ENCODE peak calls at places on chromosomes 7 and 10, in ten cellular contexts. O is Panc1; U is sigmoid colon; R is CD4-positive, alpha-beta T cell; E is psoas muscle; L is stomach; B is PC-9; D is AG04449; K is lung; Z is endothelial cell. C is an unnamed sample.

GRCh38 chr10:103776878-103777591 is 78.3 kb downstream of the SH3PXD2A start:
- DNase-seq in O (no peak), U (no peak), R (no peak), E (peak), L (no peak), B (no peak), D (no peak), K (no peak), Z (no peak), C (no peak)

GRCh38 chr7:2012981-2013380 is 219.8 kb downstream of the MAD1L1 start:
- DNase-seq in O (no peak), U (peak), R (no peak), E (peak), L (peak), B (no peak), D (no peak), K (no peak), Z (no peak), C (no peak)

GRCh38 chr10:120607710-120608703 is 151.0 kb downstream of the PLPP4 start:
- DNase-seq in O (no peak), U (no peak), R (no peak), E (no peak), L (no peak), B (no peak), D (no peak), K (no peak), Z (no peak), C (peak)

GRCh38 chr10:63166742-63167258 is 33.7 kb downstream of the NRBF2 start:
- DNase-seq in O (peak), U (no peak), R (no peak), E (no peak), L (no peak), B (peak), D (peak), K (no peak), Z (peak), C (peak)

GRCh38 chr10:73889014-73889413 is 14.7 kb upstream of the CAMK2G start:
- DNase-seq in O (no peak), U (peak), R (no peak), E (peak), L (peak), B (peak), D (peak), K (no peak), Z (no peak), C (no peak)

GRCh38 chr10:11178606-11179221 is 161.0 kb downstream of the CELF2 start:
- DNase-seq in O (no peak), U (no peak), R (peak), E (no peak), L (peak), B (no peak), D (peak), K (no peak), Z (no peak), C (no peak)

GRCh38 chr10:106714734-106715368 is 449.7 kb downstream of the SORCS1 start:
- DNase-seq in O (no peak), U (no peak), R (no peak), E (no peak), L (no peak), B (no peak), D (no peak), K (no peak), Z (no peak), C (no peak)

GRCh38 chr7:87797798-87798403 is 78.3 kb downstream of the SLC25A40 start:
- DNase-seq in O (peak), U (no peak), R (no peak), E (no peak), L (no peak), B (peak), D (peak), K (no peak), Z (peak), C (peak)

GRCh38 chr7:138167869-138168296 is 91.6 kb downstream of the AKR1D1 start:
- DNase-seq in O (no peak), U (no peak), R (no peak), E (no peak), L (no peak), B (no peak), D (no peak), K (no peak), Z (no peak), C (no peak)

GRCh38 chr7:94303736-94304135 is 91.0 kb upstream of the COL1A2 start:
- DNase-seq in O (no peak), U (peak), R (no peak), E (no peak), L (no peak), B (no peak), D (peak), K (no peak), Z (no peak), C (no peak)

GRCh38 chr10:70584941-70585544 is 17.5 kb downstream of the PRF1 start:
- DNase-seq in O (no peak), U (peak), R (no peak), E (no peak), L (no peak), B (no peak), D (no peak), K (peak), Z (peak), C (no peak)

GRCh38 chr10:90930070-90930837 is 9.4 kb upstream of the ANKRD1 start:
- DNase-seq in O (no peak), U (no peak), R (no peak), E (no peak), L (no peak), B (peak), D (peak), K (no peak), Z (no peak), C (no peak)

GRCh38 chr10:102431452-102432124 is 786 bp downstream of the CUEDC2 start:
- DNase-seq in O (no peak), U (no peak), R (no peak), E (no peak), L (no peak), B (no peak), D (no peak), K (no peak), Z (no peak), C (no peak)

GRCh38 chr10:5416981-5417380 is 4.6 kb downstream of the NET1 start:
- DNase-seq in O (no peak), U (no peak), R (no peak), E (peak), L (no peak), B (no peak), D (no peak), K (no peak), Z (peak), C (no peak)

GRCh38 chr10:15990523-15991129 is 130.3 kb upstream of the MINDY3 start:
- DNase-seq in O (no peak), U (no peak), R (no peak), E (no peak), L (no peak), B (no peak), D (no peak), K (no peak), Z (no peak), C (no peak)

GRCh38 chr10:26593896-26594295 is 103.6 kb upstream of the PDSS1 start:
- DNase-seq in O (no peak), U (no peak), R (no peak), E (no peak), L (no peak), B (no peak), D (no peak), K (no peak), Z (no peak), C (no peak)

GRCh38 chr7:130899638-130900401 is 165.8 kb upstream of the KLF14 start:
- DNase-seq in O (peak), U (no peak), R (no peak), E (no peak), L (peak), B (no peak), D (no peak), K (no peak), Z (no peak), C (no peak)

GRCh38 chr7:84510501-84510900 is 315.9 kb upstream of the SEMA3A start:
- DNase-seq in O (no peak), U (no peak), R (no peak), E (no peak), L (no peak), B (no peak), D (peak), K (no peak), Z (no peak), C (peak)

GRCh38 chr7:24828871-24829661 is 71.8 kb upstream of the GSDME start:
- DNase-seq in O (no peak), U (no peak), R (no peak), E (no peak), L (no peak), B (no peak), D (no peak), K (no peak), Z (no peak), C (no peak)

GRCh38 chr7:123410273-123410928 is 124.0 kb downstream of the IQUB start:
- DNase-seq in O (no peak), U (no peak), R (no peak), E (no peak), L (no peak), B (no peak), D (no peak), K (no peak), Z (no peak), C (peak)

GRCh38 chr10:26455567-26456315 is 17.6 kb downstream of the APBB1IP start:
- DNase-seq in O (no peak), U (no peak), R (no peak), E (no peak), L (no peak), B (no peak), D (no peak), K (no peak), Z (no peak), C (no peak)

GRCh38 chr10:11210211-11210922 is 192.7 kb downstream of the CELF2 start:
- DNase-seq in O (no peak), U (no peak), R (no peak), E (no peak), L (no peak), B (no peak), D (no peak), K (no peak), Z (no peak), C (no peak)

GRCh38 chr10:69501657-69502056 is 50.4 kb downstream of the TSPAN15 start:
- DNase-seq in O (no peak), U (peak), R (no peak), E (no peak), L (no peak), B (no peak), D (no peak), K (no peak), Z (no peak), C (no peak)

GRCh38 chr10:97095701-97096300 is 90.0 kb downstream of the SLIT1 start:
- DNase-seq in O (no peak), U (no peak), R (no peak), E (no peak), L (no peak), B (no peak), D (no peak), K (no peak), Z (no peak), C (no peak)

GRCh38 chr7:99631311-99632109 is 14.8 kb downstream of the ZSCAN25 start:
- DNase-seq in O (no peak), U (no peak), R (no peak), E (peak), L (no peak), B (peak), D (no peak), K (no peak), Z (no peak), C (peak)

GRCh38 chr7:72278550-72278949 is 133.6 kb downstream of the CALN1 start:
- DNase-seq in O (no peak), U (no peak), R (no peak), E (no peak), L (no peak), B (no peak), D (no peak), K (no peak), Z (no peak), C (no peak)

GRCh38 chr10:80356563-80356999 is at the start of the genes DYDC1 and DYDC2:
- DNase-seq in O (no peak), U (peak), R (peak), E (peak), L (peak), B (no peak), D (no peak), K (no peak), Z (peak), C (peak)

GRCh38 chr10:121157998-121158397 is 306.8 kb downstream of the WDR11 start:
- DNase-seq in O (no peak), U (no peak), R (no peak), E (no peak), L (peak), B (no peak), D (no peak), K (peak), Z (no peak), C (no peak)

GRCh38 chr10:69866246-69866687 is 64.6 kb downstream of the COL13A1 start:
- DNase-seq in O (no peak), U (no peak), R (no peak), E (peak), L (no peak), B (no peak), D (no peak), K (no peak), Z (no peak), C (no peak)

GRCh38 chr7:371779-372545 is 82.0 kb downstream of the FOXL3 start:
- DNase-seq in O (no peak), U (peak), R (no peak), E (peak), L (peak), B (no peak), D (no peak), K (no peak), Z (peak), C (no peak)

GRCh38 chr7:95420996-95421846 is 13.6 kb downstream of the PON2 start:
- DNase-seq in O (no peak), U (no peak), R (no peak), E (no peak), L (no peak), B (peak), D (no peak), K (no peak), Z (no peak), C (no peak)

GRCh38 chr10:9362721-9363120 is 1308.2 kb downstream of the GATA3 start:
- DNase-seq in O (no peak), U (no peak), R (no peak), E (no peak), L (no peak), B (no peak), D (no peak), K (no peak), Z (no peak), C (no peak)

GRCh38 chr7:64999165-65000004 is 7.1 kb downstream of the ERV3-1 start:
- DNase-seq in O (no peak), U (no peak), R (no peak), E (no peak), L (peak), B (peak), D (no peak), K (peak), Z (peak), C (no peak)

GRCh38 chr10:113921571-113922370 is 67.3 kb downstream of the NHLRC2 start:
- DNase-seq in O (no peak), U (no peak), R (no peak), E (no peak), L (no peak), B (no peak), D (no peak), K (no peak), Z (no peak), C (no peak)

GRCh38 chr10:71072820-71073205 is 139.6 kb upstream of the UNC5B start:
- DNase-seq in O (no peak), U (no peak), R (no peak), E (no peak), L (no peak), B (no peak), D (no peak), K (no peak), Z (no peak), C (no peak)

GRCh38 chr7:4113976-4114375 is 568.1 kb upstream of the FOXK1 start:
- DNase-seq in O (no peak), U (peak), R (no peak), E (no peak), L (no peak), B (no peak), D (no peak), K (no peak), Z (no peak), C (no peak)

GRCh38 chr7:30874656-30875317 is 36.9 kb upstream of the AQP1 start:
- DNase-seq in O (no peak), U (no peak), R (no peak), E (no peak), L (no peak), B (no peak), D (no peak), K (no peak), Z (no peak), C (no peak)

GRCh38 chr10:128050937-128051336 is 75.3 kb downstream of the MKI67 start:
- DNase-seq in O (no peak), U (peak), R (no peak), E (no peak), L (no peak), B (no peak), D (no peak), K (no peak), Z (no peak), C (no peak)

GRCh38 chr10:128052696-128053095 is 73.5 kb downstream of the MKI67 start:
- DNase-seq in O (no peak), U (peak), R (no peak), E (no peak), L (no peak), B (no peak), D (no peak), K (no peak), Z (no peak), C (no peak)

GRCh38 chr10:128050117-128050516 is 76.1 kb downstream of the MKI67 start:
- DNase-seq in O (no peak), U (peak), R (no peak), E (no peak), L (no peak), B (no peak), D (no peak), K (no peak), Z (no peak), C (no peak)

GRCh38 chr10:128053356-128053755 is 72.9 kb downstream of the MKI67 start:
- DNase-seq in O (no peak), U (no peak), R (no peak), E (no peak), L (no peak), B (no peak), D (no peak), K (no peak), Z (no peak), C (no peak)

GRCh38 chr10:128051548-128051947 is 74.7 kb downstream of the MKI67 start:
- DNase-seq in O (no peak), U (no peak), R (no peak), E (no peak), L (no peak), B (no peak), D (no peak), K (no peak), Z (no peak), C (no peak)
- TF ChIP-seq CTCF in O (no peak), U (no peak), R (no peak), E (no peak), L (no peak), B (no peak), D (no peak), K (no peak), Z (no peak), C (no peak)

GRCh38 chr10:43293677-43294057 is 26.8 kb upstream of the RASGEF1A start:
- DNase-seq in O (no peak), U (no peak), R (no peak), E (no peak), L (no peak), B (no peak), D (no peak), K (no peak), Z (no peak), C (no peak)

GRCh38 chr10:43295436-43295835 is 28.6 kb upstream of the RASGEF1A start:
- DNase-seq in O (no peak), U (no peak), R (no peak), E (no peak), L (no peak), B (no peak), D (no peak), K (no peak), Z (no peak), C (no peak)

GRCh38 chr10:43294241-43294658 is 27.4 kb upstream of the RASGEF1A start:
- DNase-seq in O (no peak), U (no peak), R (peak), E (no peak), L (no peak), B (no peak), D (no peak), K (no peak), Z (no peak), C (no peak)

GRCh38 chr10:43294892-43295291 is 28.0 kb upstream of the RASGEF1A start:
- DNase-seq in O (no peak), U (no peak), R (no peak), E (no peak), L (no peak), B (no peak), D (no peak), K (no peak), Z (no peak), C (no peak)

GRCh38 chr10:43292745-43293676 is 26.1 kb upstream of the RASGEF1A start:
- DNase-seq in O (peak), U (peak), R (peak), E (peak), L (peak), B (no peak), D (no peak), K (peak), Z (peak), C (no peak)
- TF ChIP-seq CTCF in O (peak), U (peak), R (peak), E (peak), L (peak), B (peak), D (peak), K (peak), Z (peak), C (peak)

DNA sequence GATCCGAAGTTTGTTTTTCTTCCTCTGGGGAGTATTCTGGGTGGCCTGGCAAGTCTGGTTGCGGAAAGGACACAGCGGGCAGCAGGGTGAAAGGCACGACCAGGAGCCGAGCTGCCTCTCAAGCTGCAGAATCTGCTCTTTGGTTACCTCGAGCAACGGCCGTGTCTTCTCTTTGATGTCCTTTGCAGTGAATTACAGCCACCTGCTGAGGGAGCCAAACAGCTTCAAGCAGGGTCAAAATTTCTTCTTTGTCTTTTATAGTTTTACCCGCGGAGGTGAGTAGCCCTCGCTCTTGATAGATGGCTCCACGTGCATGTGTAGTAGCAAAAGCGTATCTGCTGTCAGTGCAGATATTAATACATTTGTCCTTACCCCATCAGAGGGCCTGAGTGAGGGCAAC is 177.3 kb upstream of the MBL2 start:
- DNase-seq in O (no peak), U (no peak), R (no peak), E (no peak), L (no peak), B (no peak), D (no peak), K (no peak), Z (no peak), C (no peak)
- TF ChIP-seq CTCF in O (peak), U (no peak), R (no peak), E (no peak), L (no peak), B (no peak), D (no peak), K (no peak), Z (no peak), C (peak)

GRCh38 chr7:17061443-17061842 is 179.7 kb upstream of the AGR3 start:
- DNase-seq in O (no peak), U (no peak), R (no peak), E (no peak), L (no peak), B (no peak), D (no peak), K (no peak), Z (no peak), C (no peak)

GRCh38 chr7:17058568-17058967 is 176.8 kb upstream of the AGR3 start:
- DNase-seq in O (no peak), U (no peak), R (no peak), E (no peak), L (no peak), B (no peak), D (no peak), K (no peak), Z (no peak), C (no peak)

GRCh38 chr7:17057143-17057509 is 175.3 kb upstream of the AGR3 start:
- DNase-seq in O (no peak), U (no peak), R (no peak), E (no peak), L (no peak), B (no peak), D (no peak), K (no peak), Z (no peak), C (no peak)

GRCh38 chr7:17060051-17060450 is 178.3 kb upstream of the AGR3 start:
- DNase-seq in O (no peak), U (no peak), R (no peak), E (no peak), L (no peak), B (no peak), D (no peak), K (no peak), Z (no peak), C (no peak)

DNA sequence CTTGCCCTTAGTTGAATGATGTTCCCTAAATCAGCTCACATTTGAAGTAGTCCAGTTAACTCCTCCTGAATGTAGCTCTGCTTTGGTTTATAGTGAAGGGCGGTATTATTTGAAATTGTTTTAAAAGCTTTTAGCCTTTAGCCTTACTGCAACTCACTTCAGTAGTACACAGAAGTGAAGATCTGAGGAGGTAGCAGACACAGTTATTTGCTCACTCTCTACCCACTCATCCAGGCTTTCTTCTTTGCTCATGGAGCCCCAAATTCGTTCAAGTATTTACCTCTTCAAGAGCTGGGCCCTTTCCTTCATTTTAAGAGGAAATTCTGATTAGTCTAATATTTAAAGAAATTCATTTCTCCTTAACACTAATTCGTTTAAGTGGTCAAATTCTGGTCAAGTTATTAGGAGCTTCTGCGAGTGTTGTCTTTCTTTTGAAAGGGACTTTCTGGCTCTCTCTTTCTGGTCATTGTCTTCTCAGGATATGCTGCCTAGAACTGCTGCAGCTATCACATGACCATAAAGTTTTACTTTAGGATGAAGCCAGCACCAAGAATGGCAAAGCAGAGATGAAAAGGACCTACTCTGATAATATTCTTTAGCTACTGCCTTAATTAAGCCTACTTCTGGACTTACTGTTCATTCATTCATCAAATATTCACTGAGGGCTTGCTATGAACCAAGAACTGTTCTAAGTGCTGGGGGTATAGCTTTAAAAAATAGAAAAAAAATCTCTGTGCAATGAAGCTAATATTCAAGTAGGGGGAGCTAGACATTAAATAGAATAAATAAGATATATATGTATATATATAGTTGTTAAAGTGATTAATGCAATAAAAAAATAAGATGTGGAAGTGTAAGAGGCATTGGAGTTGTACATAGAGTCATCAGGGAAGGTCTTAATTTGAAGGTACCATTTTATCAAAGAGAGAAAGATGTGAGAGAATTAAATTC is 180.9 kb upstream of the AGR3 start:
- DNase-seq in O (no peak), U (no peak), R (no peak), E (no peak), L (no peak), B (no peak), D (no peak), K (no peak), Z (no peak), C (no peak)
- TF ChIP-seq CTCF in O (peak), U (no peak), R (peak), E (no peak), L (peak), B (peak), D (no peak), K (no peak), Z (peak), C (no peak)